ENCODE peak calls at places on chromosomes 3 and 15, in ten cellular contexts. One of them, this sample, is unnamed.
A peak's percentile ranks its signal among the peaks of the same experiment; 100 is the strongest.

GRCh38 chr3:1847571-1847970 is 251.1 kb upstream of the CNTN4 start:
- DNase-seq in GM12891: no peak
- DNase-seq in right lobe of liver: no peak
- DNase-seq in body of pancreas: no peak
- DNase-seq in lower leg skin: no peak
- DNase-seq in K562: no peak
- DNase-seq in spleen: no peak
- DNase-seq in H54: no peak
- DNase-seq in upper lobe of left lung: no peak
- DNase-seq in adrenal gland: no peak
- DNase-seq in this sample: no peak

GRCh38 chr3:13164893-13165492 is 91.8 kb upstream of the IQSEC1 start:
- DNase-seq in GM12891: no peak
- DNase-seq in right lobe of liver: no peak
- DNase-seq in body of pancreas: no peak
- DNase-seq in lower leg skin: no peak
- DNase-seq in K562: no peak
- DNase-seq in spleen: no peak
- DNase-seq in H54: no peak
- DNase-seq in upper lobe of left lung: no peak
- DNase-seq in adrenal gland: no peak
- DNase-seq in this sample: no peak

GRCh38 chr3:22934973-22935372 is 268.2 kb upstream of the UBE2E2 start:
- DNase-seq in GM12891: no peak
- DNase-seq in right lobe of liver: no peak
- DNase-seq in body of pancreas: no peak
- DNase-seq in lower leg skin: no peak
- DNase-seq in K562: no peak
- DNase-seq in spleen: no peak
- DNase-seq in H54: no peak
- DNase-seq in upper lobe of left lung: no peak
- DNase-seq in adrenal gland: no peak
- DNase-seq in this sample: no peak

GRCh38 chr3:60992395-60992794 is 258.9 kb downstream of the FHIT start:
- DNase-seq in GM12891: no peak
- DNase-seq in right lobe of liver: no peak
- DNase-seq in body of pancreas: peak; percentile 29
- DNase-seq in lower leg skin: peak; percentile 35
- DNase-seq in K562: no peak
- DNase-seq in spleen: no peak
- DNase-seq in H54: no peak
- DNase-seq in upper lobe of left lung: peak; percentile 69
- DNase-seq in adrenal gland: peak; percentile 33
- DNase-seq in this sample: no peak

GRCh38 chr3:57596495-57597239 is 477 bp downstream of the ARF4 start:
- DNase-seq in GM12891: peak; percentile 24
- DNase-seq in right lobe of liver: peak; percentile 85
- DNase-seq in body of pancreas: peak; percentile 86
- DNase-seq in lower leg skin: peak; percentile 68
- DNase-seq in K562: peak; percentile 36
- DNase-seq in spleen: peak; percentile 92
- DNase-seq in H54: peak; percentile 62
- DNase-seq in upper lobe of left lung: peak; percentile 91
- DNase-seq in adrenal gland: peak; percentile 88
- DNase-seq in this sample: peak; percentile 73

GRCh38 chr15:74552761-74553441 is 11.9 kb downstream of the ARID3B start:
- DNase-seq in GM12891: no peak
- DNase-seq in right lobe of liver: no peak
- DNase-seq in body of pancreas: no peak
- DNase-seq in lower leg skin: no peak
- DNase-seq in K562: no peak
- DNase-seq in spleen: no peak
- DNase-seq in H54: no peak
- DNase-seq in upper lobe of left lung: no peak
- DNase-seq in adrenal gland: no peak
- DNase-seq in this sample: no peak

GRCh38 chr15:90912770-90913075 is 9.6 kb downstream of the MAN2A2 start:
- DNase-seq in GM12891: no peak
- DNase-seq in right lobe of liver: no peak
- DNase-seq in body of pancreas: no peak
- DNase-seq in lower leg skin: no peak
- DNase-seq in K562: no peak
- DNase-seq in spleen: peak; percentile 62
- DNase-seq in H54: no peak
- DNase-seq in upper lobe of left lung: peak; percentile 16
- DNase-seq in adrenal gland: no peak
- DNase-seq in this sample: no peak

GRCh38 chr3:46883252-46884185 is 6.0 kb downstream of the PTH1R start:
- DNase-seq in GM12891: peak; percentile 63
- DNase-seq in right lobe of liver: no peak
- DNase-seq in body of pancreas: peak; percentile 29
- DNase-seq in lower leg skin: no peak
- DNase-seq in K562: peak; percentile 59
- DNase-seq in spleen: no peak
- DNase-seq in H54: no peak
- DNase-seq in upper lobe of left lung: no peak
- DNase-seq in adrenal gland: no peak
- DNase-seq in this sample: no peak

DNA sequence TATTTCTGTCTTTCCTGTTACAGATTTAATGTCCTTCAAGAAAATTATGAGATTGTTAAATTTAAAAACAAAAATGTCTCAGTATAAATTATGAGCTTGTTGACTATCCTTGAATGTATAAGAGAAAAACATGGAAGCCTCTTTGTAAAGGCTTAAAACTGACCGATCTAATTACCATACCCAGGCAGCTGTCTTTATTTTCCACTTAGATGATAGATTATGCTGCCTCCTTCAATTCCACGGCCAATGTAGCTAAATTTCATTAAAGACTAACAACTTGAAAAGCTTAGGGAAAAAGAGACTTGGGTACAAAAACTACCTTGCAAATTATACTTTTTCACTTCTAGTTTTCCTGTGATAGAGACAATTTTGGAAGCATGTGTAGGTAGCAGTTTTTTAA is 88.3 kb downstream of the ATP10A start:
- DNase-seq in GM12891: no peak
- DNase-seq in right lobe of liver: no peak
- DNase-seq in body of pancreas: no peak
- DNase-seq in lower leg skin: no peak
- DNase-seq in K562: no peak
- DNase-seq in spleen: no peak
- DNase-seq in H54: no peak
- DNase-seq in upper lobe of left lung: no peak
- DNase-seq in adrenal gland: no peak
- DNase-seq in this sample: no peak
- TF ChIP-seq POLR2A in GM12891: no peak
- TF ChIP-seq POLR2A in right lobe of liver: no peak
- TF ChIP-seq POLR2A in body of pancreas: no peak
- TF ChIP-seq POLR2A in lower leg skin: no peak
- TF ChIP-seq POLR2A in K562: no peak
- TF ChIP-seq POLR2A in spleen: no peak
- TF ChIP-seq POLR2A in H54: no peak
- TF ChIP-seq POLR2A in upper lobe of left lung: no peak
- TF ChIP-seq POLR2A in adrenal gland: no peak
- TF ChIP-seq POLR2A in this sample: no peak

GRCh38 chr15:60396560-60396963 is 1.2 kb downstream of the ANXA2 start:
- DNase-seq in GM12891: no peak
- DNase-seq in right lobe of liver: no peak
- DNase-seq in body of pancreas: no peak
- DNase-seq in lower leg skin: no peak
- DNase-seq in K562: no peak
- DNase-seq in spleen: no peak
- DNase-seq in H54: no peak
- DNase-seq in upper lobe of left lung: no peak
- DNase-seq in adrenal gland: no peak
- DNase-seq in this sample: no peak

GRCh38 chr15:60396964-60397771 is 618 bp downstream of the ANXA2 start:
- DNase-seq in GM12891: no peak
- DNase-seq in right lobe of liver: no peak
- DNase-seq in body of pancreas: peak; percentile 51
- DNase-seq in lower leg skin: peak; percentile 78
- DNase-seq in K562: peak; percentile 83
- DNase-seq in spleen: peak; percentile 85
- DNase-seq in H54: no peak
- DNase-seq in upper lobe of left lung: peak; percentile 84
- DNase-seq in adrenal gland: peak; percentile 66
- DNase-seq in this sample: peak; percentile 89

GRCh38 chr15:60396100-60396499 is 1.7 kb downstream of the ANXA2 start:
- DNase-seq in GM12891: no peak
- DNase-seq in right lobe of liver: no peak
- DNase-seq in body of pancreas: peak; percentile 11
- DNase-seq in lower leg skin: no peak
- DNase-seq in K562: no peak
- DNase-seq in spleen: no peak
- DNase-seq in H54: no peak
- DNase-seq in upper lobe of left lung: peak; percentile 44
- DNase-seq in adrenal gland: no peak
- DNase-seq in this sample: no peak

GRCh38 chr15:60392986-60393811 is 4.6 kb downstream of the ANXA2 start:
- DNase-seq in GM12891: no peak
- DNase-seq in right lobe of liver: peak; percentile 94
- DNase-seq in body of pancreas: peak; percentile 73
- DNase-seq in lower leg skin: peak; percentile 86
- DNase-seq in K562: no peak
- DNase-seq in spleen: no peak
- DNase-seq in H54: no peak
- DNase-seq in upper lobe of left lung: peak; percentile 85
- DNase-seq in adrenal gland: peak; percentile 96
- DNase-seq in this sample: peak; percentile 73

DNA sequence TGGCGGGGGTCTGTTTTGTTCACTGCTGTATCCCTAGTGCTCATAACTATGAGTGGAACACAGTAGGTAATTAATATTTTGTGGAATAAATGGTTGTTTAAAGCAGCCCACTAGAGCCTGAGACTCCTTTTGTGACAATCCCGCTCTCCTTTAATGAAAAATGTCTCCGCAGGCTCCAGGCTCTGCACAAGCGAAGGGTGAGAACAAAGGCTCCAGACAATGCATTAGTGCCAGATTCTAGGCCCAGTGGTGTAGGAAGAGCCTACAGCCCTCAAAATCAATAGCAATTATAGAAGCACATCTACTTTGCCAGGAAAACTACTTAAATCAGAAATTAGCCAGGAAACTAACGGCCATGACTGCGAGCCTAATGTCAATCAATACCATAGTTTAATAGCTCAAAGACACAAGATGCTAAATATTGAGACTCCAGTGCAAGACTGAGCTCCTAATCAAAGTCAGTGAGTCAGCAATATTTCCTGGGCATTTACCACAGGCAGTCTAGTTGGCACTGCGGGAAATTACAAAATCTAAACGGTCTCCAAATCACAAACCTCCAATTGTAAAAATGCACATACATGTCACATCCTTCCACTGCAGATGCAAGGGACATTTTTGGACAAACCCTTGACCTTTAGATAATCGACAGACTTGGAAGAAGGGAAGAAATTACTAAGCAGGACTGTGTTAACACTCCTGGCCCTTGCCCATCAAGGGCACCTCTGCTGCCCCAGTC is 2.3 kb downstream of the ANXA2 start:
- DNase-seq in GM12891: no peak
- DNase-seq in right lobe of liver: no peak
- DNase-seq in body of pancreas: no peak
- DNase-seq in lower leg skin: no peak
- DNase-seq in K562: no peak
- DNase-seq in spleen: no peak
- DNase-seq in H54: no peak
- DNase-seq in upper lobe of left lung: no peak
- DNase-seq in adrenal gland: no peak
- DNase-seq in this sample: no peak
- TF ChIP-seq POLR2A in GM12891: no peak
- TF ChIP-seq POLR2A in right lobe of liver: no peak
- TF ChIP-seq POLR2A in body of pancreas: no peak
- TF ChIP-seq POLR2A in lower leg skin: no peak
- TF ChIP-seq POLR2A in K562: no peak
- TF ChIP-seq POLR2A in spleen: no peak
- TF ChIP-seq POLR2A in H54: no peak
- TF ChIP-seq POLR2A in upper lobe of left lung: no peak
- TF ChIP-seq POLR2A in adrenal gland: no peak
- TF ChIP-seq POLR2A in this sample: no peak

GRCh38 chr3:30605005-30605404 is 1.4 kb upstream of the TGFBR2 start:
- DNase-seq in GM12891: no peak
- DNase-seq in right lobe of liver: no peak
- DNase-seq in body of pancreas: no peak
- DNase-seq in lower leg skin: no peak
- DNase-seq in K562: no peak
- DNase-seq in spleen: no peak
- DNase-seq in H54: no peak
- DNase-seq in upper lobe of left lung: no peak
- DNase-seq in adrenal gland: no peak
- DNase-seq in this sample: no peak

GRCh38 chr3:30604566-30604965 is 1.8 kb upstream of the TGFBR2 start:
- DNase-seq in GM12891: no peak
- DNase-seq in right lobe of liver: no peak
- DNase-seq in body of pancreas: no peak
- DNase-seq in lower leg skin: no peak
- DNase-seq in K562: no peak
- DNase-seq in spleen: no peak
- DNase-seq in H54: no peak
- DNase-seq in upper lobe of left lung: no peak
- DNase-seq in adrenal gland: no peak
- DNase-seq in this sample: no peak

GRCh38 chr3:30607032-30607833 is 832 bp downstream of the TGFBR2 start:
- DNase-seq in GM12891: peak; percentile 25
- DNase-seq in right lobe of liver: peak; percentile 84
- DNase-seq in body of pancreas: peak; percentile 79
- DNase-seq in lower leg skin: peak; percentile 68
- DNase-seq in K562: no peak
- DNase-seq in spleen: peak; percentile 97
- DNase-seq in H54: peak; percentile 22
- DNase-seq in upper lobe of left lung: peak; percentile 86
- DNase-seq in adrenal gland: peak; percentile 63
- DNase-seq in this sample: peak; percentile 81

GRCh38 chr3:30605706-30606300 is 598 bp upstream of the TGFBR2 start:
- DNase-seq in GM12891: no peak
- DNase-seq in right lobe of liver: no peak
- DNase-seq in body of pancreas: peak; percentile 38
- DNase-seq in lower leg skin: no peak
- DNase-seq in K562: no peak
- DNase-seq in spleen: no peak
- DNase-seq in H54: no peak
- DNase-seq in upper lobe of left lung: no peak
- DNase-seq in adrenal gland: no peak
- DNase-seq in this sample: no peak

GRCh38 chr3:30606301-30607031 is at the start of gene TGFBR2:
- DNase-seq in GM12891: peak; percentile 29
- DNase-seq in right lobe of liver: peak; percentile 97
- DNase-seq in body of pancreas: peak; percentile 94
- DNase-seq in lower leg skin: peak; percentile 95
- DNase-seq in K562: peak; percentile 13
- DNase-seq in spleen: peak; percentile 99
- DNase-seq in H54: peak; percentile 88
- DNase-seq in upper lobe of left lung: peak; percentile 98
- DNase-seq in adrenal gland: peak; percentile 97
- DNase-seq in this sample: peak; percentile 98
- TF ChIP-seq POLR2A in GM12891: no peak
- TF ChIP-seq POLR2A in right lobe of liver: peak; percentile 98
- TF ChIP-seq POLR2A in body of pancreas: peak; percentile 94
- TF ChIP-seq POLR2A in lower leg skin: no peak
- TF ChIP-seq POLR2A in K562: no peak
- TF ChIP-seq POLR2A in spleen: peak; percentile 70
- TF ChIP-seq POLR2A in H54: peak; percentile 54
- TF ChIP-seq POLR2A in upper lobe of left lung: peak; percentile 86
- TF ChIP-seq POLR2A in adrenal gland: peak; percentile 92
- TF ChIP-seq POLR2A in this sample: peak; percentile 82

GRCh38 chr15:73050561-73051297 is 1.5 kb upstream of the NEO1 start:
- DNase-seq in GM12891: no peak
- DNase-seq in right lobe of liver: no peak
- DNase-seq in body of pancreas: no peak
- DNase-seq in lower leg skin: no peak
- DNase-seq in K562: no peak
- DNase-seq in spleen: no peak
- DNase-seq in H54: no peak
- DNase-seq in upper lobe of left lung: no peak
- DNase-seq in adrenal gland: no peak
- DNase-seq in this sample: no peak

GRCh38 chr15:73051402-73051810 is 857 bp upstream of the NEO1 start:
- DNase-seq in GM12891: peak; percentile 14
- DNase-seq in right lobe of liver: peak; percentile 84
- DNase-seq in body of pancreas: peak; percentile 87
- DNase-seq in lower leg skin: peak; percentile 33
- DNase-seq in K562: peak; percentile 42
- DNase-seq in spleen: no peak
- DNase-seq in H54: no peak
- DNase-seq in upper lobe of left lung: peak; percentile 60
- DNase-seq in adrenal gland: no peak
- DNase-seq in this sample: peak; percentile 41

GRCh38 chr15:73052679-73053397 is 575 bp downstream of the NEO1 start:
- DNase-seq in GM12891: no peak
- DNase-seq in right lobe of liver: peak; percentile 51
- DNase-seq in body of pancreas: peak; percentile 65
- DNase-seq in lower leg skin: peak; percentile 32
- DNase-seq in K562: peak; percentile 28
- DNase-seq in spleen: peak; percentile 74
- DNase-seq in H54: peak; percentile 19
- DNase-seq in upper lobe of left lung: peak; percentile 36
- DNase-seq in adrenal gland: peak; percentile 37
- DNase-seq in this sample: peak; percentile 69

GRCh38 chr15:73053398-73053723 is 1.1 kb downstream of the NEO1 start:
- DNase-seq in GM12891: no peak
- DNase-seq in right lobe of liver: no peak
- DNase-seq in body of pancreas: no peak
- DNase-seq in lower leg skin: no peak
- DNase-seq in K562: no peak
- DNase-seq in spleen: no peak
- DNase-seq in H54: no peak
- DNase-seq in upper lobe of left lung: no peak
- DNase-seq in adrenal gland: no peak
- DNase-seq in this sample: no peak

GRCh38 chr15:73051811-73052678 is at the start of gene NEO1:
- DNase-seq in GM12891: peak; percentile 55
- DNase-seq in right lobe of liver: peak; percentile 92
- DNase-seq in body of pancreas: peak; percentile 93
- DNase-seq in lower leg skin: peak; percentile 76
- DNase-seq in K562: peak; percentile 94
- DNase-seq in spleen: peak; percentile 89
- DNase-seq in H54: peak; percentile 41
- DNase-seq in upper lobe of left lung: peak; percentile 83
- DNase-seq in adrenal gland: peak; percentile 85
- DNase-seq in this sample: peak; percentile 90
- TF ChIP-seq POLR2A in GM12891: no peak
- TF ChIP-seq POLR2A in right lobe of liver: peak; percentile 67
- TF ChIP-seq POLR2A in body of pancreas: peak; percentile 85
- TF ChIP-seq POLR2A in lower leg skin: no peak
- TF ChIP-seq POLR2A in K562: no peak
- TF ChIP-seq POLR2A in spleen: no peak
- TF ChIP-seq POLR2A in H54: peak; percentile 32
- TF ChIP-seq POLR2A in upper lobe of left lung: peak; percentile 44
- TF ChIP-seq POLR2A in adrenal gland: peak; percentile 65
- TF ChIP-seq POLR2A in this sample: peak; percentile 54